ENCODE peak calls at places on chromosome 13, in eight cellular contexts. D is stimulated activated naive B cell treated with anti-CD40 and anti-IgM and Interleukin-4, amounts not matched to agents 10 μg/mL and 1 μg/mL and 100 μg/mL, for 72 hours; Y is activated naive CD4-positive, alpha-beta T cell treated with anti-CD3 and anti-CD28 coated beads for 36 hours; T is GM12891; Z is stomach; K is brain microvascular endothelial cell; W is GM23338; N is non-pigmented ciliary epithelial cell. L is an unnamed sample.

GRCh38 chr13:59494560-59494970 is 669.2 kb downstream of the DIAPH3 start:
- DNase-seq in K (peak), W (no peak), D (no peak), Z (no peak), T (no peak), Y (no peak), N (peak), L (peak)

GRCh38 chr13:91609353-91609752 is 210.9 kb downstream of the GPC5 start:
- DNase-seq in W (no peak), T (no peak), D (no peak), K (peak), Z (no peak), N (no peak), Y (no peak), L (no peak)

GRCh38 chr13:29679357-29680050 is 84.0 kb upstream of the SLC7A1 start:
- DNase-seq in D (no peak), Z (peak), W (no peak), Y (no peak), K (no peak), T (no peak), N (no peak), L (no peak)

GRCh38 chr13:113767366-113767765 is 8.3 kb downstream of the TMEM255B start:
- DNase-seq in D (no peak), T (no peak), N (no peak), Y (no peak), K (no peak), W (no peak), Z (no peak), L (no peak)

GRCh38 chr13:25168800-25169199 is 3.3 kb downstream of the AMER2 start:
- DNase-seq in W (no peak), K (no peak), D (no peak), Y (no peak), N (no peak), Z (no peak), T (no peak), L (no peak)

GRCh38 chr13:37526710-37527446 is 71.7 kb downstream of the POSTN start:
- DNase-seq in Y (no peak), N (no peak), D (no peak), Z (no peak), W (no peak), T (no peak), K (peak), L (no peak)

GRCh38 chr13:94914829-94915228 is 202.5 kb upstream of the SOX21 start:
- DNase-seq in T (no peak), N (no peak), K (peak), W (no peak), D (no peak), Y (no peak), Z (no peak), L (no peak)

GRCh38 chr13:96662036-96662435 is 332.2 kb downstream of the OXGR1 start:
- DNase-seq in T (no peak), Z (no peak), D (no peak), K (no peak), N (no peak), Y (no peak), W (no peak), L (no peak)

GRCh38 chr13:76637651-76638111 is 248.5 kb downstream of the KCTD12 start:
- DNase-seq in D (no peak), Y (no peak), W (no peak), Z (no peak), K (peak), N (peak), T (no peak), L (peak)

GRCh38 chr13:30819136-30819875 is 84.0 kb downstream of the ALOX5AP start:
- DNase-seq in Y (no peak), D (no peak), T (no peak), K (no peak), N (no peak), W (no peak), Z (no peak), L (peak)

GRCh38 chr13:21039097-21039800 is 22.1 kb downstream of the LATS2 start:
- DNase-seq in K (no peak), N (no peak), D (no peak), Y (no peak), Z (no peak), T (no peak), W (no peak), L (no peak)

GRCh38 chr13:35716186-35716585 is 239.7 kb upstream of the MAB21L1 start:
- DNase-seq in W (no peak), D (no peak), T (no peak), K (no peak), Y (no peak), Z (no peak), N (no peak), L (no peak)

GRCh38 chr13:36357692-36358091 is 11.5 kb upstream of the SPART start:
- DNase-seq in N (no peak), T (no peak), D (no peak), Y (no peak), K (no peak), W (no peak), Z (no peak), L (no peak)

GRCh38 chr13:24306632-24307031 is 2.7 kb upstream of the C1QTNF9 start:
- DNase-seq in T (no peak), Y (no peak), Z (no peak), W (no peak), N (no peak), K (peak), D (no peak), L (peak)

L was measured in kidney epithelial cell.